ENCODE peak calls at places on chromosomes 5 and 9, in four cellular contexts. J, L, T and O are unnamed samples.

GRCh38 chr9:130088056-130088455 is 34.4 kb downstream of the GPR107 start:
- DNase-seq in L (no peak), J (no peak), T (no peak), O (no peak)

GRCh38 chr9:128713941-128714573 is 9.9 kb downstream of the ZDHHC12 start:
- DNase-seq in L (no peak), J (peak; percentile 48), T (no peak), O (no peak)

GRCh38 chr9:124284940-124285441 is 27.2 kb downstream of the NEK6 start:
- DNase-seq in L (peak; percentile 32), T (peak; percentile 83), J (peak; percentile 90), O (no peak)

GRCh38 chr9:129412814-129413536 is 207.9 kb downstream of the C9orf50 start:
- DNase-seq in T (peak; percentile 81), L (peak; percentile 73), J (peak; percentile 94), O (no peak)

GRCh38 chr9:22237497-22238363 is 208.9 kb upstream of the DMRTA1 start:
- DNase-seq in L (peak; percentile 92), J (no peak), T (peak; percentile 97), O (no peak)

GRCh38 chr9:2479056-2479565 is 142.5 kb upstream of the VLDLR start:
- DNase-seq in J (no peak), L (no peak), T (no peak), O (no peak)

GRCh38 chr5:148970228-148970627 is 92.6 kb downstream of the SH3TC2 start:
- DNase-seq in J (peak; percentile 75), T (no peak), L (no peak), O (no peak)

GRCh38 chr9:124716795-124717194 is 54.3 kb downstream of the NR6A1 start:
- DNase-seq in L (no peak), J (no peak), T (peak; percentile 75), O (no peak)

GRCh38 chr5:16934669-16935068 is 1.4 kb downstream of the MYO10 start:
- DNase-seq in T (peak; percentile 63), J (no peak), L (no peak), O (no peak)

GRCh38 chr9:5978523-5978922 is 36.9 kb downstream of the RANBP6 start:
- DNase-seq in T (no peak), L (no peak), J (no peak), O (no peak)

GRCh38 chr9:128106181-128106939 is 21.2 kb downstream of the PTGES2 start:
- DNase-seq in T (no peak), L (no peak), J (no peak), O (no peak)

GRCh38 chr5:62460578-62460983 is 48.0 kb downstream of the IPO11 start:
- DNase-seq in L (peak; percentile 25), T (peak; percentile 51), J (no peak), O (no peak)

GRCh38 chr5:175531361-175531760 is 53.0 kb downstream of the SFXN1 start:
- DNase-seq in T (no peak), J (no peak), L (no peak), O (no peak)

GRCh38 chr9:16656432-16657169 is 213.9 kb downstream of the BNC2 start:
- DNase-seq in L (no peak), J (no peak), T (no peak), O (no peak)

GRCh38 chr5:154366353-154366752 is 79.4 kb upstream of the SAP30L start:
- DNase-seq in T (peak; percentile 72), J (no peak), L (peak; percentile 53), O (no peak)

GRCh38 chr9:89625721-89626687 is 21.2 kb downstream of the GADD45G start:
- DNase-seq in L (no peak), J (no peak), T (no peak), O (no peak)

GRCh38 chr5:177594071-177594470 is 2.1 kb downstream of the TMED9 start:
- DNase-seq in T (no peak), L (no peak), J (peak; percentile 12), O (no peak)

GRCh38 chr9:116285320-116285719 is 131.7 kb downstream of the PAPPA start:
- DNase-seq in T (no peak), L (no peak), J (no peak), O (no peak)

GRCh38 chr5:119397518-119398380 is 41.9 kb downstream of the TNFAIP8 start:
- DNase-seq in L (peak; percentile 42), J (no peak), T (peak; percentile 77), O (no peak)

GRCh38 chr9:73199886-73200285 is 48.2 kb downstream of the ANXA1 start:
- DNase-seq in L (no peak), J (no peak), T (no peak), O (no peak)

GRCh38 chr5:52204310-52204709 is 583.4 kb upstream of the ITGA1 start:
- DNase-seq in L (no peak), T (no peak), J (no peak), O (no peak)

GRCh38 chr9:95611354-95611753 is 94.6 kb upstream of the PTCH1 start:
- DNase-seq in T (no peak), J (no peak), L (no peak), O (no peak)

GRCh38 chr5:162323471-162323870 is 255.9 kb downstream of the GABRG2 start:
- DNase-seq in J (no peak), L (no peak), T (no peak), O (no peak)

GRCh38 chr9:106869458-106869857 is 6.5 kb downstream of the ZNF462 start:
- DNase-seq in J (no peak), T (peak; percentile 65), L (no peak), O (no peak)

GRCh38 chr9:69218166-69218565 is 44.1 kb downstream of the TJP2 start:
- DNase-seq in L (no peak), T (no peak), J (no peak), O (no peak)

GRCh38 chr9:120873512-120873911 is 3.5 kb downstream of the PHF19 start:
- DNase-seq in T (peak; percentile 40), L (no peak), J (no peak), O (no peak)

GRCh38 chr5:146633273-146633672 is 117.3 kb upstream of the GPR151 start:
- DNase-seq in J (no peak), L (no peak), T (no peak), O (no peak)

GRCh38 chr9:92507005-92507404 is 24.7 kb upstream of the ASPN start:
- DNase-seq in J (no peak), T (no peak), L (no peak), O (no peak)

GRCh38 chr5:147303976-147304375 is 69.2 kb downstream of the STK32A start:
- DNase-seq in T (peak; percentile 98), J (no peak), L (no peak), O (no peak)

GRCh38 chr5:132839426-132840301 is 9.2 kb upstream of the SHROOM1 start:
- DNase-seq in T (peak; percentile 88), J (no peak), L (peak; percentile 42), O (no peak)

GRCh38 chr5:33530963-33531298 is 90.2 kb downstream of the TARS1 start:
- DNase-seq in L (no peak), J (no peak), T (no peak), O (no peak)

GRCh38 chr5:52814749-52815148 is 27.0 kb downstream of the ITGA1 start:
- DNase-seq in J (no peak), T (no peak), L (no peak), O (no peak)

GRCh38 chr9:131577005-131578000 is 32.0 kb downstream of the PRRT1B start:
- DNase-seq in T (no peak), L (no peak), J (no peak), O (no peak)
- TF ChIP-seq CTCF in T (no peak), L (no peak), J (no peak), O (peak; percentile 38)

GRCh38 chr9:134321957-134322741 is 4.1 kb upstream of the RXRA start:
- DNase-seq in T (no peak), L (no peak), J (peak; percentile 60), O (no peak)
- TF ChIP-seq CTCF in T (no peak), L (no peak), J (no peak), O (no peak)

GRCh38 chr9:132458432-132458831 is 48.4 kb downstream of the CFAP77 start:
- DNase-seq in J (no peak), T (no peak), L (no peak), O (no peak)
- TF ChIP-seq CTCF in J (no peak), T (no peak), L (no peak), O (peak; percentile 38)

GRCh38 chr5:158769079-158769478 is 330.6 kb downstream of the EBF1 start:
- DNase-seq in J (no peak), T (peak; percentile 17), L (no peak), O (no peak)

GRCh38 chr5:158765407-158765806 is 334.3 kb downstream of the EBF1 start:
- DNase-seq in J (no peak), T (no peak), L (no peak), O (no peak)

GRCh38 chr5:158773151-158773550 is 326.6 kb downstream of the EBF1 start:
- DNase-seq in J (no peak), T (peak; percentile 9), L (no peak), O (no peak)

GRCh38 chr5:158769702-158770101 is 330.0 kb downstream of the EBF1 start:
- DNase-seq in L (no peak), J (no peak), T (peak; percentile 12), O (no peak)

DNA sequence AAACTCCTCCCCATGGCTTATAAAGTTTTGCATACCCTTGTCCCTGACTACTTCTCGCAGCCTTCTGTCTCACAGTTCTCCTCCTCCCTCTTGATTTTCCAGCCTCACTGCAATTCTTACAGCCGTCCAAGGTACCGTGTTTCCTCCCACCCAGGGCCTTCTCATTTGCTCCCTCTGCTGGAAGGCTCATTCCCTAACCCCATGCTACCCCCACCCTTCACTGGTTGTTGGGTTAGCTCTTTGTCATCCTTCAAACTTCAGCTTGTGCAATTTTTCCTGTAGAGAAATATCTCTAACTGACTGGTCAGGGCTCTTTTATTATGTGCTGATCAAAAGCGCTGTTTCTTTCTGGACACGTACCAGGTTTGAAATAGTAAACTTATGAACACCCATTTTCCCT is 329.2 kb downstream of the EBF1 start:
- DNase-seq in J (no peak), T (no peak), L (no peak), O (no peak)
- TF ChIP-seq CTCF in J (no peak), T (peak; percentile 14), L (peak; percentile 66), O (peak; percentile 49)

GRCh38 chr5:1209552-1209852 is 8.1 kb downstream of the SLC6A19 start:
- DNase-seq in T (no peak), L (no peak), J (no peak), O (no peak)
- TF ChIP-seq CTCF in T (no peak), L (no peak), J (no peak), O (no peak)

GRCh38 chr5:89396262-89396975 is 513.4 kb upstream of the MEF2C start:
- DNase-seq in T (no peak), L (peak; percentile 14), J (no peak), O (no peak)
- TF ChIP-seq CTCF in T (no peak), L (no peak), J (no peak), O (no peak)

GRCh38 chr5:178740181-178740557 is 9.7 kb upstream of the ZNF354A start:
- DNase-seq in T (no peak), J (no peak), L (no peak), O (no peak)

GRCh38 chr5:178738513-178738912 is 8.1 kb upstream of the ZNF354A start:
- DNase-seq in J (no peak), T (no peak), L (no peak), O (no peak)

GRCh38 chr5:178739452-178740180 is 9.2 kb upstream of the ZNF354A start:
- DNase-seq in T (no peak), L (no peak), J (no peak), O (no peak)

DNA sequence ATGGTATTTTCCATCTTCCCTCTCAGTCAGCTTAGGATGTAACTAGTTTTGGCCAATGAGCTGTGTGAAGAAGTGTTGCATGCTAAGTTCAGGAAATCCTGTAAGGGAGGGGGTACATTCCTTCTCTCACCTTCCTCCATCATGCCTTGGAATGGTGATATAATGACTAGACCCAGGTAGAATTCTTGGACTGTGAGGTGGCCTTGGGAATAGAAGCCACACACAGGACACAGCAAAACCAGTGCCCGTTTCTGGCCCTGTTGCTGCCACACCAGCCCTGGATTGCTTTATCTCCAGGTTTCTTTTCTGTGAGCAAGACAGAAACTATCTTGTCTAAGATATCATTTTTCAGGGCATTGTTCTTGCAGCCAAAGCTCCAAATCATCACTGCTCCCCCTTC is 10.5 kb upstream of the ZNF354A start:
- DNase-seq in T (no peak), L (no peak), J (no peak), O (no peak)
- TF ChIP-seq CTCF in T (no peak), L (no peak), J (no peak), O (no peak)